ENCODE peak calls at places on chromosomes 2 and 18, in four cellular contexts. Z, J, F and S are unnamed samples.

GRCh38 chr2:134402385-134402784 is 148.5 kb downstream of the MGAT5 start:
- DNase-seq in Z (no peak), J (no peak), F (peak; percentile 79), S (no peak)

GRCh38 chr2:24837996-24838513 is 44.8 kb downstream of the CENPO start:
- DNase-seq in Z (no peak), J (no peak), F (no peak), S (no peak)

GRCh38 chr2:160224507-160224906 is 24.4 kb upstream of the ITGB6 start:
- DNase-seq in Z (no peak), J (no peak), F (no peak), S (no peak)

GRCh38 chr18:35083174-35083712 is 42.0 kb downstream of the MAPRE2 start:
- DNase-seq in Z (peak; percentile 58), J (no peak), F (no peak), S (no peak)

GRCh38 chr2:199443589-199444130 is 14.1 kb downstream of the SATB2 start:
- DNase-seq in Z (no peak), J (no peak), F (no peak), S (peak; percentile 46)

GRCh38 chr2:69977208-69977607 is 15.8 kb upstream of the ASPRV1 start:
- DNase-seq in Z (no peak), J (no peak), F (no peak), S (no peak)

GRCh38 chr2:229642371-229642770 is 72.0 kb downstream of the DNER start:
- DNase-seq in Z (no peak), J (no peak), F (no peak), S (peak; percentile 71)

GRCh38 chr2:221051162-221051561 is 520.9 kb downstream of the EPHA4 start:
- DNase-seq in Z (no peak), J (no peak), F (no peak), S (no peak)

GRCh38 chr2:205590759-205591158 is 91.5 kb upstream of the NRP2 start:
- DNase-seq in Z (no peak), J (no peak), F (peak; percentile 30), S (peak; percentile 77)

GRCh38 chr2:1823187-1824169 is 79.2 kb upstream of the PXDN start:
- DNase-seq in Z (no peak), J (peak; percentile 78), F (no peak), S (no peak)

GRCh38 chr2:217383620-217384019 is 523.8 kb upstream of the TNP1 start:
- DNase-seq in Z (no peak), J (no peak), F (no peak), S (no peak)